ENCODE peak calls at places on chromosomes 3 and 15, in six cellular contexts. One of them, this sample, is unnamed.

GRCh38 chr15:73994912-73995622 is 551 bp downstream of the PML start:
- DNase-seq in H1: no peak
- DNase-seq in tibial nerve: no peak
- DNase-seq in GM12878: no peak
- DNase-seq in A549: no peak
- DNase-seq in sigmoid colon: peak; percentile 76
- DNase-seq in this sample: no peak

GRCh38 chr3:174216019-174216418 is 643.1 kb upstream of the NAALADL2 start:
- DNase-seq in H1: no peak
- DNase-seq in tibial nerve: no peak
- DNase-seq in GM12878: no peak
- DNase-seq in A549: no peak
- DNase-seq in sigmoid colon: no peak
- DNase-seq in this sample: no peak

GRCh38 chr15:82979726-82980125 is 6.3 kb upstream of the RAMAC start:
- DNase-seq in H1: no peak
- DNase-seq in tibial nerve: no peak
- DNase-seq in GM12878: no peak
- DNase-seq in A549: no peak
- DNase-seq in sigmoid colon: no peak
- DNase-seq in this sample: no peak

GRCh38 chr3:30631237-30631961 is 25.0 kb downstream of the TGFBR2 start:
- DNase-seq in H1: no peak
- DNase-seq in tibial nerve: no peak
- DNase-seq in GM12878: no peak
- DNase-seq in A549: no peak
- DNase-seq in sigmoid colon: no peak
- DNase-seq in this sample: no peak

GRCh38 chr3:45792516-45793172 is 3.7 kb downstream of the SLC6A20 start:
- DNase-seq in H1: no peak
- DNase-seq in tibial nerve: no peak
- DNase-seq in GM12878: no peak
- DNase-seq in A549: no peak
- DNase-seq in sigmoid colon: no peak
- DNase-seq in this sample: no peak

GRCh38 chr3:165696496-165696895 is 140.7 kb downstream of the BCHE start:
- DNase-seq in H1: no peak
- DNase-seq in tibial nerve: no peak
- DNase-seq in GM12878: no peak
- DNase-seq in A549: no peak
- DNase-seq in sigmoid colon: no peak
- DNase-seq in this sample: no peak

GRCh38 chr15:83208357-83208661 is 686 bp upstream of the HDGFL3 start:
- DNase-seq in H1: no peak
- DNase-seq in tibial nerve: no peak
- DNase-seq in GM12878: no peak
- DNase-seq in A549: no peak
- DNase-seq in sigmoid colon: no peak
- DNase-seq in this sample: no peak

GRCh38 chr15:92621972-92622533 is 33.5 kb downstream of the FAM174B start:
- DNase-seq in H1: no peak
- DNase-seq in tibial nerve: no peak
- DNase-seq in GM12878: no peak
- DNase-seq in A549: no peak
- DNase-seq in sigmoid colon: peak; percentile 44
- DNase-seq in this sample: no peak

GRCh38 chr3:41199866-41200668 is 762 bp downstream of the CTNNB1 start:
- DNase-seq in H1: no peak
- DNase-seq in tibial nerve: peak; percentile 38
- DNase-seq in GM12878: no peak
- DNase-seq in A549: peak; percentile 33
- DNase-seq in sigmoid colon: peak; percentile 70
- DNase-seq in this sample: no peak

GRCh38 chr3:129445472-129445871 is 5.4 kb downstream of the IFT122 start:
- DNase-seq in H1: no peak
- DNase-seq in tibial nerve: no peak
- DNase-seq in GM12878: no peak
- DNase-seq in A549: no peak
- DNase-seq in sigmoid colon: no peak
- DNase-seq in this sample: no peak

GRCh38 chr3:177905895-177906511 is 630.2 kb upstream of the KCNMB2 start:
- DNase-seq in H1: no peak
- DNase-seq in tibial nerve: no peak
- DNase-seq in GM12878: no peak
- DNase-seq in A549: no peak
- DNase-seq in sigmoid colon: no peak
- DNase-seq in this sample: no peak

GRCh38 chr15:41994772-41995475 is 22.6 kb upstream of the EHD4 start:
- DNase-seq in H1: no peak
- DNase-seq in tibial nerve: no peak
- DNase-seq in GM12878: no peak
- DNase-seq in A549: no peak
- DNase-seq in sigmoid colon: no peak
- DNase-seq in this sample: no peak

GRCh38 chr15:59424626-59425025 is 13.4 kb upstream of the FAM81A start:
- DNase-seq in H1: no peak
- DNase-seq in tibial nerve: no peak
- DNase-seq in GM12878: no peak
- DNase-seq in A549: no peak
- DNase-seq in sigmoid colon: no peak
- DNase-seq in this sample: no peak

GRCh38 chr3:133259767-133260166 is 140.1 kb upstream of the BFSP2 start:
- DNase-seq in H1: no peak
- DNase-seq in tibial nerve: no peak
- DNase-seq in GM12878: no peak
- DNase-seq in A549: no peak
- DNase-seq in sigmoid colon: no peak
- DNase-seq in this sample: no peak

GRCh38 chr3:133256787-133257483 is 142.9 kb upstream of the BFSP2 start:
- DNase-seq in H1: no peak
- DNase-seq in tibial nerve: no peak
- DNase-seq in GM12878: peak; percentile 5
- DNase-seq in A549: no peak
- DNase-seq in sigmoid colon: no peak
- DNase-seq in this sample: no peak

GRCh38 chr3:133264920-133265319 is 134.9 kb upstream of the BFSP2 start:
- DNase-seq in H1: no peak
- DNase-seq in tibial nerve: no peak
- DNase-seq in GM12878: no peak
- DNase-seq in A549: no peak
- DNase-seq in sigmoid colon: no peak
- DNase-seq in this sample: no peak

GRCh38 chr3:133258358-133258757 is 141.5 kb upstream of the BFSP2 start:
- DNase-seq in H1: peak; percentile 1
- DNase-seq in tibial nerve: no peak
- DNase-seq in GM12878: no peak
- DNase-seq in A549: no peak
- DNase-seq in sigmoid colon: no peak
- DNase-seq in this sample: no peak

DNA sequence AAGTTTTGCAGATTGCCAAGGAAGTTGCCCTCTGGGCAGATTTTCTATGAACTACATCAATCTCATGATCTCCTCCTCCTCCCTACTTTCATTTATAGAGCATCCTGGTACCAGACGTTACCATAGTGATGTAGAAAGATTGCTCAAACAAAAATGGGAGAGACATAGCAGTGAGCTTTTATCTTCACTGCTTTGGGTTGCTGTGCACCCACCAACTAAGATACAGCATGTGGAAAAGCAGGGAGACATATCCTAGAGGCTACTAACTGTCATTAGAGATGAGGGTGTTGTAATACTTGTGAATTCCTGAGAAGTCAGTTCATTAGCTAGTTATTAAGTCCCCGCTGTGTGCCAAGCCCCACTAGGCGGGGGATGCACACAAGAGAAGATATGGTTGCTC is 137.5 kb upstream of the BFSP2 start:
- DNase-seq in H1: no peak
- DNase-seq in tibial nerve: no peak
- DNase-seq in GM12878: no peak
- DNase-seq in A549: no peak
- DNase-seq in sigmoid colon: no peak
- DNase-seq in this sample: no peak
- TF ChIP-seq EP300 in H1: no peak
- TF ChIP-seq EP300 in tibial nerve: no peak
- TF ChIP-seq EP300 in GM12878: no peak
- TF ChIP-seq EP300 in A549: no peak
- TF ChIP-seq EP300 in sigmoid colon: no peak
- TF ChIP-seq EP300 in this sample: no peak

GRCh38 chr3:50350527-50351317 is at the start of the genes CYB561D2 and NPRL2:
- DNase-seq in H1: peak; percentile 72
- DNase-seq in tibial nerve: peak; percentile 92
- DNase-seq in GM12878: peak; percentile 89
- DNase-seq in A549: peak; percentile 92
- DNase-seq in sigmoid colon: peak; percentile 98
- DNase-seq in this sample: peak; percentile 98
- TF ChIP-seq POLR2A in H1: no peak
- TF ChIP-seq POLR2A in tibial nerve: peak; percentile 83
- TF ChIP-seq POLR2A in GM12878: peak; percentile 96
- TF ChIP-seq POLR2A in A549: peak; percentile 68
- TF ChIP-seq POLR2A in sigmoid colon: peak; percentile 10
- TF ChIP-seq POLR2A in this sample: peak; percentile 76

GRCh38 chr15:64740361-64741170 is 34.8 kb downstream of the RBPMS2 start:
- DNase-seq in H1: no peak
- DNase-seq in tibial nerve: peak; percentile 12
- DNase-seq in GM12878: no peak
- DNase-seq in A549: peak; percentile 41
- DNase-seq in sigmoid colon: peak; percentile 98
- DNase-seq in this sample: no peak
- TF ChIP-seq EP300 in H1: no peak
- TF ChIP-seq EP300 in tibial nerve: no peak
- TF ChIP-seq EP300 in GM12878: no peak
- TF ChIP-seq EP300 in A549: no peak
- TF ChIP-seq EP300 in sigmoid colon: peak; percentile 92
- TF ChIP-seq EP300 in this sample: peak; percentile 14

GRCh38 chr3:13411186-13411860 is 8.8 kb downstream of the NUP210 start:
- DNase-seq in H1: no peak
- DNase-seq in tibial nerve: no peak
- DNase-seq in GM12878: no peak
- DNase-seq in A549: no peak
- DNase-seq in sigmoid colon: peak; percentile 36
- DNase-seq in this sample: no peak
- TF ChIP-seq POLR2A in H1: no peak
- TF ChIP-seq POLR2A in tibial nerve: no peak
- TF ChIP-seq POLR2A in GM12878: no peak
- TF ChIP-seq POLR2A in A549: no peak
- TF ChIP-seq POLR2A in sigmoid colon: no peak
- TF ChIP-seq POLR2A in this sample: no peak

This sample was measured in stomach.